ENCODE peak calls at places on chromosomes 4 and X, in four cellular contexts. One of them, this sample, is unnamed.

GRCh38 chr4:121156822-121157769 is 7.0 kb downstream of the TNIP3 start:
- DNase-seq in SK-N-SH: peak; percentile 39
- DNase-seq in IMR-90: peak; percentile 15
- DNase-seq in K562: no peak
- DNase-seq in this sample: peak; percentile 25

GRCh38 chr4:116342143-116342542 is 743.2 kb downstream of the TRAM1L1 start:
- DNase-seq in IMR-90: no peak
- DNase-seq in SK-N-SH: no peak
- DNase-seq in K562: no peak
- DNase-seq in this sample: no peak

GRCh38 chr4:147076179-147076578 is 130.5 kb upstream of the TTC29 start:
- DNase-seq in K562: no peak
- DNase-seq in SK-N-SH: no peak
- DNase-seq in IMR-90: no peak
- DNase-seq in this sample: peak; percentile 19

GRCh38 chr4:52076731-52077130 is 25.6 kb downstream of the SPATA18 start:
- DNase-seq in K562: no peak
- DNase-seq in SK-N-SH: peak; percentile 60
- DNase-seq in IMR-90: no peak
- DNase-seq in this sample: no peak

GRCh38 chr4:77600521-77601451 is 4.8 kb upstream of the CXCL13 start:
- DNase-seq in IMR-90: peak; percentile 29
- DNase-seq in SK-N-SH: peak; percentile 38
- DNase-seq in K562: peak; percentile 48
- DNase-seq in this sample: peak; percentile 20

GRCh38 chr4:156560701-156561100 is 410.9 kb downstream of the PDGFC start:
- DNase-seq in IMR-90: peak; percentile 52
- DNase-seq in K562: no peak
- DNase-seq in SK-N-SH: no peak
- DNase-seq in this sample: peak; percentile 37

GRCh38 chrX:34483980-34484379 is 173.1 kb downstream of the TMEM47 start:
- DNase-seq in K562: no peak
- DNase-seq in SK-N-SH: no peak
- DNase-seq in IMR-90: no peak
- DNase-seq in this sample: no peak

GRCh38 chrX:119234931-119235555 is 1.0 kb upstream of the PGRMC1 start:
- DNase-seq in IMR-90: no peak
- DNase-seq in SK-N-SH: no peak
- DNase-seq in K562: no peak
- DNase-seq in this sample: no peak

GRCh38 chrX:28946846-28947245 is 359.6 kb downstream of the IL1RAPL1 start:
- DNase-seq in SK-N-SH: no peak
- DNase-seq in IMR-90: peak; percentile 41
- DNase-seq in K562: no peak
- DNase-seq in this sample: peak; percentile 22

GRCh38 chr4:17272154-17272553 is 239.7 kb downstream of the QDPR start:
- DNase-seq in IMR-90: peak; percentile 7
- DNase-seq in K562: peak; percentile 30
- DNase-seq in SK-N-SH: no peak
- DNase-seq in this sample: peak; percentile 30

GRCh38 chr4:35559559-35560365 is 684.6 kb downstream of the ARAP2 start:
- DNase-seq in SK-N-SH: no peak
- DNase-seq in IMR-90: no peak
- DNase-seq in K562: no peak
- DNase-seq in this sample: no peak

GRCh38 chr4:80221161-80221560 is 23.9 kb downstream of the PRDM8 start:
- DNase-seq in IMR-90: peak; percentile 61
- DNase-seq in K562: no peak
- DNase-seq in SK-N-SH: no peak
- DNase-seq in this sample: peak; percentile 24

GRCh38 chr4:87092389-87093141 is 127.9 kb downstream of the KLHL8 start:
- DNase-seq in IMR-90: peak; percentile 91
- DNase-seq in SK-N-SH: peak; percentile 40
- DNase-seq in K562: peak; percentile 77
- DNase-seq in this sample: peak; percentile 94

GRCh38 chr4:113469023-113469390 is 292.5 kb downstream of the CAMK2D start:
- DNase-seq in IMR-90: peak; percentile 43
- DNase-seq in SK-N-SH: no peak
- DNase-seq in K562: no peak
- DNase-seq in this sample: peak; percentile 29

GRCh38 chr4:149110499-149110898 is 668.3 kb upstream of the NR3C2 start:
- DNase-seq in K562: no peak
- DNase-seq in SK-N-SH: no peak
- DNase-seq in IMR-90: no peak
- DNase-seq in this sample: no peak

GRCh38 chrX:11447418-11447817 is 154.2 kb downstream of the AMELX start:
- DNase-seq in SK-N-SH: no peak
- DNase-seq in IMR-90: peak; percentile 6
- DNase-seq in K562: no peak
- DNase-seq in this sample: peak; percentile 65

GRCh38 chrX:18617351-18617750 is 54.6 kb downstream of the RS1 start:
- DNase-seq in SK-N-SH: no peak
- DNase-seq in K562: no peak
- DNase-seq in IMR-90: peak; percentile 76
- DNase-seq in this sample: peak; percentile 83

GRCh38 chr4:6250235-6250983 is 19.2 kb upstream of the WFS1 start:
- DNase-seq in SK-N-SH: peak; percentile 76
- DNase-seq in IMR-90: peak; percentile 59
- DNase-seq in K562: peak; percentile 67
- DNase-seq in this sample: peak; percentile 70

GRCh38 chr4:169626328-169627282 is 6.2 kb downstream of the CLCN3 start:
- DNase-seq in IMR-90: no peak
- DNase-seq in SK-N-SH: no peak
- DNase-seq in K562: peak; percentile 79
- DNase-seq in this sample: no peak

GRCh38 chrX:123884809-123885408 is 25.1 kb downstream of the XIAP start:
- DNase-seq in IMR-90: peak; percentile 52
- DNase-seq in K562: peak; percentile 32
- DNase-seq in SK-N-SH: peak; percentile 60
- DNase-seq in this sample: peak; percentile 38

GRCh38 chr4:183728223-183729068 is 69.4 kb downstream of the TRAPPC11 start:
- DNase-seq in IMR-90: no peak
- DNase-seq in SK-N-SH: no peak
- DNase-seq in K562: no peak
- DNase-seq in this sample: no peak
- H4K20me1 ChIP-seq in IMR-90: no peaks in the 10 kb centered on the region
- H4K20me1 ChIP-seq in SK-N-SH: no peaks in the 10 kb centered on the region
- H4K20me1 ChIP-seq in K562: no peaks in the 10 kb centered on the region
- H4K20me1 ChIP-seq in this sample: no peaks in the 10 kb centered on the region

GRCh38 chrX:150544835-150545790 is 23.3 kb upstream of the MTM1 start:
- DNase-seq in IMR-90: no peak
- DNase-seq in SK-N-SH: no peak
- DNase-seq in K562: no peak
- DNase-seq in this sample: no peak

GRCh38 chrX:150547511-150548115 is 20.8 kb upstream of the MTM1 start:
- DNase-seq in IMR-90: no peak
- DNase-seq in SK-N-SH: peak; percentile 35
- DNase-seq in K562: peak; percentile 59
- DNase-seq in this sample: peak; percentile 57

GRCh38 chrX:150546711-150547153 is 21.7 kb upstream of the MTM1 start:
- DNase-seq in IMR-90: no peak
- DNase-seq in K562: no peak
- DNase-seq in SK-N-SH: no peak
- DNase-seq in this sample: peak; percentile 4

GRCh38 chrX:150548684-150549083 is 19.7 kb upstream of the MTM1 start:
- DNase-seq in IMR-90: peak; percentile 39
- DNase-seq in SK-N-SH: no peak
- DNase-seq in K562: no peak
- DNase-seq in this sample: peak; percentile 34

DNA sequence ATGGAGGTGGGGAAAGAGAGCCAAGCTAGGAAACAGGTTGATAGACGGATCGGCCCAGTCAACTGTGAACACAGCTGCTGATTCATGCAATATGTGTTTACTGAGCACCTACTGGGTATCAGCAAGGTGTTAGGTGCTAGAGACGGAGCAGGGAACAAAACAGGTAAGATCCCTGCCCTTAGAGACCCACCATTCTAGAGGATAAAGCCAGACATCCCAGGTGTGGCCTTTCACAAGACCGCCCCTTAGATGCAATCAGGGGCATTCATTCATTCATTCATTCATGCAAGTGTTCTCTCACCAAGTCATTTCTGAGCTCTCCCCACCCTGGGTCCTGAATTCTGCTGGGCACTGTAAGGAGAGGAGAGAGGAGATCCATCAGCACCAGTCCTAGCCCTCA is 20.2 kb upstream of the MTM1 start:
- DNase-seq in K562: no peak
- DNase-seq in IMR-90: no peak
- DNase-seq in SK-N-SH: no peak
- DNase-seq in this sample: no peak
- H3K9ac ChIP-seq in K562: no peak overlapping the region
- H3K9ac ChIP-seq in IMR-90: no peak overlapping the region
- H3K9ac ChIP-seq in SK-N-SH: no peak overlapping the region
- H3K9ac ChIP-seq in this sample: no peak overlapping the region

GRCh38 chrX:97175147-97175546 is 291.4 kb downstream of the RPA4 start:
- DNase-seq in K562: no peak
- DNase-seq in SK-N-SH: no peak
- DNase-seq in IMR-90: no peak
- DNase-seq in this sample: no peak
- H3K4me2 ChIP-seq in K562: no peak overlapping the region
- H3K4me2 ChIP-seq in SK-N-SH: no peak overlapping the region
- H3K4me2 ChIP-seq in IMR-90: no peak overlapping the region
- H3K4me2 ChIP-seq in this sample: no peak overlapping the region

GRCh38 chrX:2626750-2627149 is 64.3 kb upstream of the CD99 start:
- DNase-seq in K562: no peak
- DNase-seq in IMR-90: no peak
- DNase-seq in SK-N-SH: no peak
- DNase-seq in this sample: no peak
- H4K20me1 ChIP-seq in K562: no peaks in the 10 kb centered on the region
- H4K20me1 ChIP-seq in IMR-90: no peaks in the 10 kb centered on the region
- H4K20me1 ChIP-seq in SK-N-SH: no peaks in the 10 kb centered on the region
- H4K20me1 ChIP-seq in this sample: no peaks in the 10 kb centered on the region

GRCh38 chrX:19760345-19760744 is 127.1 kb downstream of the SH3KBP1 start:
- DNase-seq in IMR-90: no peak
- DNase-seq in SK-N-SH: peak; percentile 12
- DNase-seq in K562: no peak
- DNase-seq in this sample: no peak

GRCh38 chrX:19761554-19762295 is 125.7 kb downstream of the SH3KBP1 start:
- DNase-seq in SK-N-SH: no peak
- DNase-seq in IMR-90: no peak
- DNase-seq in K562: no peak
- DNase-seq in this sample: no peak

GRCh38 chrX:19760841-19761512 is 126.4 kb downstream of the SH3KBP1 start:
- DNase-seq in K562: no peak
- DNase-seq in IMR-90: no peak
- DNase-seq in SK-N-SH: no peak
- DNase-seq in this sample: peak; percentile 1

GRCh38 chrX:19769467-19769866 is 117.9 kb downstream of the SH3KBP1 start:
- DNase-seq in K562: no peak
- DNase-seq in IMR-90: no peak
- DNase-seq in SK-N-SH: no peak
- DNase-seq in this sample: no peak

DNA sequence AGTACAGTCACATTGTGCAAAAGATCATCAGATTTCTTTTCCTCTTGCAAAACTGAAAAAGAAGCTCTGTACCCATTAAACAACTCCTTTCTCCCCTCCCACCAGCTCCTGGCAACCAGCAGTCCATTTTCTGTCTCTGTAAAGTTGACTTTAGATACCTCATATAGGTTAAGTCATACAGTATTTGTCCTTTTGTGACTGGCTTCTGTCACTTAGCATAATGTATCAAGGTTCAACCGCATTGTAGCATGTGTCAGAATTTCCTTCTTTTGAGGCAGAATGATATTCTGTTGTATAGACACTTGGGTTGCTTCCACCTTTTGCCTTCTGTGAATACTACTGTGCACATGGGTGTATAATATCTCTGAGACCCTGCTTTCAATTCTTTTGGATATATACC is 121.8 kb downstream of the SH3KBP1 start:
- DNase-seq in K562: no peak
- DNase-seq in IMR-90: no peak
- DNase-seq in SK-N-SH: no peak
- DNase-seq in this sample: no peak
- H3K9ac ChIP-seq in K562: no peak overlapping the region
- H3K9ac ChIP-seq in IMR-90: no peak overlapping the region
- H3K9ac ChIP-seq in SK-N-SH: no peak overlapping the region
- H3K9ac ChIP-seq in this sample: no peak overlapping the region

GRCh38 chr4:145299380-145300076 is 119.1 kb upstream of the OTUD4 start:
- DNase-seq in SK-N-SH: no peak
- DNase-seq in IMR-90: peak; percentile 75
- DNase-seq in K562: no peak
- DNase-seq in this sample: peak; percentile 94
- H3K4me2 ChIP-seq in SK-N-SH: peak overlapping the region; percentile 27
- H3K4me2 ChIP-seq in IMR-90: no peak overlapping the region
- H3K4me2 ChIP-seq in K562: no peak overlapping the region
- H3K4me2 ChIP-seq in this sample: no peak overlapping the region

DNA sequence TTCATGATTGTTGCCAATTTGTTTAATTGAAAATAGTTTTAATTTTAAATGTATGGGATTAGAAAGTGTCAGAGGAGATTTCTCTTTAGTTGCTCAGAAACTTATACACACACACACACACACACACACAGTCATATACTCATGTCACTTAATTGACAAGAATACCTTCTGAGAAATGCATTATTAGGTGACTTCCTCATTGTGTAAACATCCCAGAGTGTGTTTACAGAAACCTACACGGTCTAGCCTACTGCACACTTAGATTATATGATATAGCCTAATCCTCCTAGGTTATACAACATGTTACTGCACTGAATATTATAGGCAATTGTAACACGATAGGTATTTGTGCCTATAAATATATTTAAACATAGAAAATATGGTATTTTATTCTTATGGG is 1327.4 kb downstream of the FSTL5 start:
- DNase-seq in K562: no peak
- DNase-seq in SK-N-SH: no peak
- DNase-seq in IMR-90: no peak
- DNase-seq in this sample: no peak
- H4K20me1 ChIP-seq in K562: no peaks in the 10 kb centered on the region
- H4K20me1 ChIP-seq in SK-N-SH: no peaks in the 10 kb centered on the region
- H4K20me1 ChIP-seq in IMR-90: no peaks in the 10 kb centered on the region
- H4K20me1 ChIP-seq in this sample: no peaks in the 10 kb centered on the region

GRCh38 chr4:185834088-185834487 is 22.1 kb upstream of the SORBS2 start:
- DNase-seq in IMR-90: no peak
- DNase-seq in SK-N-SH: no peak
- DNase-seq in K562: no peak
- DNase-seq in this sample: no peak

GRCh38 chr4:185833055-185833598 is 21.1 kb upstream of the SORBS2 start:
- DNase-seq in SK-N-SH: no peak
- DNase-seq in K562: no peak
- DNase-seq in IMR-90: peak; percentile 21
- DNase-seq in this sample: peak; percentile 92

GRCh38 chr4:185830263-185830994 is 18.4 kb upstream of the SORBS2 start:
- DNase-seq in IMR-90: no peak
- DNase-seq in K562: no peak
- DNase-seq in SK-N-SH: no peak
- DNase-seq in this sample: no peak

GRCh38 chr4:185834778-185835177 is 22.8 kb upstream of the SORBS2 start:
- DNase-seq in IMR-90: no peak
- DNase-seq in SK-N-SH: no peak
- DNase-seq in K562: no peak
- DNase-seq in this sample: no peak

GRCh38 chr4:185831125-185831815 is 19.3 kb upstream of the SORBS2 start:
- DNase-seq in IMR-90: no peak
- DNase-seq in K562: no peak
- DNase-seq in SK-N-SH: no peak
- DNase-seq in this sample: no peak
- H3K9ac ChIP-seq in IMR-90: no peak overlapping the region
- H3K9ac ChIP-seq in K562: no peak overlapping the region
- H3K9ac ChIP-seq in SK-N-SH: no peak overlapping the region
- H3K9ac ChIP-seq in this sample: no peak overlapping the region

GRCh38 chrX:40140706-40141499 is 43.1 kb upstream of the BCOR start:
- DNase-seq in SK-N-SH: no peak
- DNase-seq in K562: no peak
- DNase-seq in IMR-90: peak; percentile 47
- DNase-seq in this sample: peak; percentile 69
- H3K4me2 ChIP-seq in SK-N-SH: no peak overlapping the region
- H3K4me2 ChIP-seq in K562: no peak overlapping the region
- H3K4me2 ChIP-seq in IMR-90: no peak overlapping the region
- H3K4me2 ChIP-seq in this sample: no peak overlapping the region

This sample was measured in fibroblast of lung.